ENCODE peak calls at places on chromosomes 5 and 9, in six cellular contexts. R is hypothalamus; M is KG1; O is stimulated activated CD4-positive, alpha-beta T cell treated with anti-CD3 and anti-CD28 coated beads, Interleukin-12 subunit alpha, Interleukin-12 subunit beta, amount 100 ng/mL, for 4 hours; U is heart right ventricle; Y is activated CD4-positive, alpha-beta T cell treated with anti-CD3 and anti-CD28 coated beads for 4 hours. C is an unnamed sample.

GRCh38 chr5:115246361-115246991 is 16.2 kb downstream of the PGGT1B start:
- DNase-seq in M (no peak), R (no peak), Y (no peak), U (no peak), O (no peak), C (no peak)

GRCh38 chr9:120711841-120712538 is 2.3 kb downstream of the MEGF9 start:
- DNase-seq in O (no peak), Y (no peak), R (no peak), M (no peak), U (no peak), C (no peak)

GRCh38 chr5:5278201-5278814 is 138.2 kb downstream of the ADAMTS16 start:
- DNase-seq in M (no peak), Y (no peak), R (no peak), U (no peak), O (no peak), C (no peak)

GRCh38 chr5:115531787-115532367 is 12.7 kb downstream of the FEM1C start:
- DNase-seq in Y (no peak), U (no peak), M (no peak), R (no peak), O (no peak), C (no peak)

GRCh38 chr5:2251298-2251697 is 368.6 kb upstream of the IRX4 start:
- DNase-seq in U (no peak), M (no peak), R (no peak), Y (no peak), O (no peak), C (no peak)

GRCh38 chr5:76371955-76372319 is 31.1 kb upstream of the IQGAP2 start:
- DNase-seq in M (no peak), R (no peak), U (no peak), O (no peak), Y (no peak), C (no peak)

GRCh38 chr5:95554331-95554646 is 488 bp downstream of the SKIC3 start:
- DNase-seq in R (no peak), M (no peak), Y (no peak), U (no peak), O (no peak), C (no peak)

GRCh38 chr9:97109194-97109811 is 70.4 kb upstream of the CTSV start:
- DNase-seq in R (no peak), M (no peak), Y (no peak), O (peak; percentile 31), U (peak; percentile 30), C (peak; percentile 3)

GRCh38 chr5:180799194-180799593 is 3.4 kb downstream of the MGAT1 start:
- DNase-seq in M (no peak), R (no peak), O (no peak), U (no peak), Y (no peak), C (no peak)

GRCh38 chr5:31573494-31573893 is 41.4 kb downstream of the C5orf22 start:
- DNase-seq in U (no peak), O (no peak), Y (no peak), R (no peak), M (no peak), C (no peak)

GRCh38 chr5:55151923-55152842 is 7.8 kb upstream of the GPX8 start:
- DNase-seq in M (no peak), R (no peak), O (no peak), Y (no peak), U (no peak), C (no peak)

GRCh38 chr5:90948969-90949368 is 390.4 kb downstream of the ADGRV1 start:
- DNase-seq in U (no peak), O (no peak), R (no peak), M (no peak), Y (no peak), C (no peak)

GRCh38 chr5:665956-666711 is 27.0 kb downstream of the TPPP start:
- DNase-seq in U (no peak), Y (no peak), O (no peak), M (no peak), R (no peak), C (no peak)

GRCh38 chr5:77777281-77777892 is 1.2 kb upstream of the TBCA start:
- DNase-seq in R (no peak), U (no peak), Y (no peak), M (no peak), O (no peak), C (no peak)

GRCh38 chr9:127742435-127743088 is 7.5 kb upstream of the TOR2A start:
- DNase-seq in Y (no peak), U (no peak), M (no peak), O (no peak), R (no peak), C (peak; percentile 86)

GRCh38 chr5:42858031-42858643 is 46.4 kb upstream of the SELENOP start:
- DNase-seq in O (no peak), Y (no peak), M (no peak), R (no peak), U (no peak), C (no peak)

GRCh38 chr5:3417376-3417943 is 178.2 kb upstream of the IRX1 start:
- DNase-seq in M (no peak), R (no peak), U (no peak), O (no peak), Y (no peak), C (no peak)

GRCh38 chr5:38780316-38780715 is 65.5 kb upstream of the OSMR start:
- DNase-seq in U (no peak), Y (no peak), R (no peak), M (no peak), O (no peak), C (no peak)